ENCODE peak calls at places on chromosome 6, in five cellular contexts. One of them, this sample, is unnamed.

GRCh38 chr6:21935561-21936028 is 342.0 kb downstream of the SOX4 start:
- DNase-seq in HCEC 1CT: peak
- DNase-seq in GM06990: no peak
- DNase-seq in GM03348: peak
- DNase-seq in activated CD4-positive, alpha-beta T cell treated with anti-CD3 and anti-CD28 coated beads, Interleukin-2, amount 50 U/mL, for 24 hours: no peak
- DNase-seq in this sample: peak

GRCh38 chr6:96450082-96450759 is 71.4 kb upstream of the UFL1 start:
- DNase-seq in GM03348: no peak
- DNase-seq in HCEC 1CT: no peak
- DNase-seq in GM06990: no peak
- DNase-seq in activated CD4-positive, alpha-beta T cell treated with anti-CD3 and anti-CD28 coated beads, Interleukin-2, amount 50 U/mL, for 24 hours: no peak
- DNase-seq in this sample: no peak

GRCh38 chr6:166032366-166033171 is 135.1 kb downstream of the TBXT start:
- DNase-seq in GM03348: peak
- DNase-seq in HCEC 1CT: peak
- DNase-seq in activated CD4-positive, alpha-beta T cell treated with anti-CD3 and anti-CD28 coated beads, Interleukin-2, amount 50 U/mL, for 24 hours: no peak
- DNase-seq in GM06990: no peak
- DNase-seq in this sample: peak

GRCh38 chr6:135901776-135902524 is 50.4 kb downstream of the PDE7B start:
- DNase-seq in GM03348: peak
- DNase-seq in GM06990: no peak
- DNase-seq in activated CD4-positive, alpha-beta T cell treated with anti-CD3 and anti-CD28 coated beads, Interleukin-2, amount 50 U/mL, for 24 hours: no peak
- DNase-seq in HCEC 1CT: peak
- DNase-seq in this sample: peak

GRCh38 chr6:168441434-168442391 is 729 bp downstream of the SMOC2 start:
- DNase-seq in activated CD4-positive, alpha-beta T cell treated with anti-CD3 and anti-CD28 coated beads, Interleukin-2, amount 50 U/mL, for 24 hours: no peak
- DNase-seq in GM03348: no peak
- DNase-seq in HCEC 1CT: no peak
- DNase-seq in GM06990: no peak
- DNase-seq in this sample: no peak

GRCh38 chr6:88669475-88669874 is 293.9 kb downstream of the RNGTT start:
- DNase-seq in HCEC 1CT: no peak
- DNase-seq in activated CD4-positive, alpha-beta T cell treated with anti-CD3 and anti-CD28 coated beads, Interleukin-2, amount 50 U/mL, for 24 hours: no peak
- DNase-seq in GM03348: no peak
- DNase-seq in GM06990: no peak
- DNase-seq in this sample: no peak

GRCh38 chr6:34390531-34391013 is 1.9 kb downstream of the NUDT3 start:
- DNase-seq in activated CD4-positive, alpha-beta T cell treated with anti-CD3 and anti-CD28 coated beads, Interleukin-2, amount 50 U/mL, for 24 hours: no peak
- DNase-seq in GM03348: no peak
- DNase-seq in HCEC 1CT: no peak
- DNase-seq in GM06990: no peak
- DNase-seq in this sample: no peak

GRCh38 chr6:100664274-100665040 is 199.7 kb upstream of the SIM1 start:
- DNase-seq in HCEC 1CT: peak
- DNase-seq in activated CD4-positive, alpha-beta T cell treated with anti-CD3 and anti-CD28 coated beads, Interleukin-2, amount 50 U/mL, for 24 hours: no peak
- DNase-seq in GM06990: peak
- DNase-seq in GM03348: peak
- DNase-seq in this sample: peak

GRCh38 chr6:28580484-28580883 is 54.8 kb downstream of the GPX5 start:
- DNase-seq in activated CD4-positive, alpha-beta T cell treated with anti-CD3 and anti-CD28 coated beads, Interleukin-2, amount 50 U/mL, for 24 hours: no peak
- DNase-seq in HCEC 1CT: peak
- DNase-seq in GM06990: no peak
- DNase-seq in GM03348: no peak
- DNase-seq in this sample: no peak

GRCh38 chr6:36605560-36606391 is 11.6 kb downstream of the SRSF3 start:
- DNase-seq in HCEC 1CT: no peak
- DNase-seq in GM06990: no peak
- DNase-seq in GM03348: no peak
- DNase-seq in activated CD4-positive, alpha-beta T cell treated with anti-CD3 and anti-CD28 coated beads, Interleukin-2, amount 50 U/mL, for 24 hours: no peak
- DNase-seq in this sample: peak

GRCh38 chr6:51045548-51045947 is 226.9 kb downstream of the TFAP2B start:
- DNase-seq in GM03348: no peak
- DNase-seq in HCEC 1CT: no peak
- DNase-seq in activated CD4-positive, alpha-beta T cell treated with anti-CD3 and anti-CD28 coated beads, Interleukin-2, amount 50 U/mL, for 24 hours: no peak
- DNase-seq in GM06990: no peak
- DNase-seq in this sample: no peak

GRCh38 chr6:73525546-73526330 is 4.9 kb upstream of the EEF1A1 start:
- DNase-seq in HCEC 1CT: peak
- DNase-seq in GM06990: no peak
- DNase-seq in GM03348: no peak
- DNase-seq in activated CD4-positive, alpha-beta T cell treated with anti-CD3 and anti-CD28 coated beads, Interleukin-2, amount 50 U/mL, for 24 hours: no peak
- DNase-seq in this sample: no peak

GRCh38 chr6:132443206-132443605 is 41.9 kb upstream of the MOXD1 start:
- DNase-seq in activated CD4-positive, alpha-beta T cell treated with anti-CD3 and anti-CD28 coated beads, Interleukin-2, amount 50 U/mL, for 24 hours: no peak
- DNase-seq in HCEC 1CT: peak
- DNase-seq in GM03348: no peak
- DNase-seq in GM06990: no peak
- DNase-seq in this sample: peak

GRCh38 chr6:156953478-156954146 is 176.4 kb downstream of the ARID1B start:
- DNase-seq in GM03348: peak
- DNase-seq in activated CD4-positive, alpha-beta T cell treated with anti-CD3 and anti-CD28 coated beads, Interleukin-2, amount 50 U/mL, for 24 hours: peak
- DNase-seq in HCEC 1CT: peak
- DNase-seq in GM06990: no peak
- DNase-seq in this sample: peak

GRCh38 chr6:18388942-18389341 is 1.8 kb downstream of the RNF144B start:
- DNase-seq in activated CD4-positive, alpha-beta T cell treated with anti-CD3 and anti-CD28 coated beads, Interleukin-2, amount 50 U/mL, for 24 hours: no peak
- DNase-seq in GM03348: peak
- DNase-seq in GM06990: no peak
- DNase-seq in HCEC 1CT: peak
- DNase-seq in this sample: peak

GRCh38 chr6:157216570-157216969 is 106.7 kb downstream of the TMEM242 start:
- DNase-seq in HCEC 1CT: no peak
- DNase-seq in activated CD4-positive, alpha-beta T cell treated with anti-CD3 and anti-CD28 coated beads, Interleukin-2, amount 50 U/mL, for 24 hours: no peak
- DNase-seq in GM03348: no peak
- DNase-seq in GM06990: no peak
- DNase-seq in this sample: no peak

GRCh38 chr6:14658909-14659561 is 541.5 kb downstream of the CD83 start:
- DNase-seq in GM06990: no peak
- DNase-seq in HCEC 1CT: no peak
- DNase-seq in activated CD4-positive, alpha-beta T cell treated with anti-CD3 and anti-CD28 coated beads, Interleukin-2, amount 50 U/mL, for 24 hours: no peak
- DNase-seq in GM03348: peak
- DNase-seq in this sample: peak

GRCh38 chr6:37208793-37209192 is 38.8 kb downstream of the PIM1 start:
- DNase-seq in activated CD4-positive, alpha-beta T cell treated with anti-CD3 and anti-CD28 coated beads, Interleukin-2, amount 50 U/mL, for 24 hours: no peak
- DNase-seq in GM06990: no peak
- DNase-seq in GM03348: no peak
- DNase-seq in HCEC 1CT: no peak
- DNase-seq in this sample: no peak

GRCh38 chr6:56400273-56400672 is 152.9 kb upstream of the COL21A1 start:
- DNase-seq in GM06990: no peak
- DNase-seq in activated CD4-positive, alpha-beta T cell treated with anti-CD3 and anti-CD28 coated beads, Interleukin-2, amount 50 U/mL, for 24 hours: no peak
- DNase-seq in GM03348: no peak
- DNase-seq in HCEC 1CT: no peak
- DNase-seq in this sample: no peak

GRCh38 chr6:76697585-76697984 is 625.1 kb upstream of the IMPG1 start:
- DNase-seq in GM03348: no peak
- DNase-seq in GM06990: no peak
- DNase-seq in HCEC 1CT: peak
- DNase-seq in activated CD4-positive, alpha-beta T cell treated with anti-CD3 and anti-CD28 coated beads, Interleukin-2, amount 50 U/mL, for 24 hours: no peak
- DNase-seq in this sample: peak

GRCh38 chr6:149951096-149951495 is 9.3 kb downstream of the ULBP2 start:
- DNase-seq in GM03348: no peak
- DNase-seq in activated CD4-positive, alpha-beta T cell treated with anti-CD3 and anti-CD28 coated beads, Interleukin-2, amount 50 U/mL, for 24 hours: no peak
- DNase-seq in HCEC 1CT: no peak
- DNase-seq in GM06990: no peak
- DNase-seq in this sample: no peak

GRCh38 chr6:33702345-33702977 is 9.0 kb downstream of the UQCC2 start:
- DNase-seq in GM06990: no peak
- DNase-seq in HCEC 1CT: peak
- DNase-seq in GM03348: peak
- DNase-seq in activated CD4-positive, alpha-beta T cell treated with anti-CD3 and anti-CD28 coated beads, Interleukin-2, amount 50 U/mL, for 24 hours: no peak
- DNase-seq in this sample: peak

GRCh38 chr6:126148853-126149252 is 162.5 kb downstream of the TRMT11 start:
- DNase-seq in HCEC 1CT: no peak
- DNase-seq in activated CD4-positive, alpha-beta T cell treated with anti-CD3 and anti-CD28 coated beads, Interleukin-2, amount 50 U/mL, for 24 hours: no peak
- DNase-seq in GM03348: no peak
- DNase-seq in GM06990: no peak
- DNase-seq in this sample: no peak

GRCh38 chr6:47733879-47734558 is 35.6 kb downstream of the ADGRF4 start:
- DNase-seq in activated CD4-positive, alpha-beta T cell treated with anti-CD3 and anti-CD28 coated beads, Interleukin-2, amount 50 U/mL, for 24 hours: no peak
- DNase-seq in GM03348: no peak
- DNase-seq in GM06990: peak
- DNase-seq in HCEC 1CT: peak
- DNase-seq in this sample: no peak

GRCh38 chr6:89555751-89556150 is 82.8 kb downstream of the LYRM2 start:
- DNase-seq in GM06990: no peak
- DNase-seq in HCEC 1CT: no peak
- DNase-seq in GM03348: no peak
- DNase-seq in activated CD4-positive, alpha-beta T cell treated with anti-CD3 and anti-CD28 coated beads, Interleukin-2, amount 50 U/mL, for 24 hours: no peak
- DNase-seq in this sample: no peak

GRCh38 chr6:145148392-145149175 is 586.7 kb downstream of the EPM2A start:
- DNase-seq in HCEC 1CT: peak
- DNase-seq in GM03348: peak
- DNase-seq in GM06990: no peak
- DNase-seq in activated CD4-positive, alpha-beta T cell treated with anti-CD3 and anti-CD28 coated beads, Interleukin-2, amount 50 U/mL, for 24 hours: no peak
- DNase-seq in this sample: peak

GRCh38 chr6:24702720-24703282 is 16.2 kb downstream of the C6orf62 start:
- DNase-seq in GM03348: no peak
- DNase-seq in activated CD4-positive, alpha-beta T cell treated with anti-CD3 and anti-CD28 coated beads, Interleukin-2, amount 50 U/mL, for 24 hours: no peak
- DNase-seq in HCEC 1CT: no peak
- DNase-seq in GM06990: no peak
- DNase-seq in this sample: no peak

GRCh38 chr6:47836639-47837038 is 54.8 kb downstream of the OPN5 start:
- DNase-seq in HCEC 1CT: no peak
- DNase-seq in GM03348: no peak
- DNase-seq in activated CD4-positive, alpha-beta T cell treated with anti-CD3 and anti-CD28 coated beads, Interleukin-2, amount 50 U/mL, for 24 hours: no peak
- DNase-seq in GM06990: peak
- DNase-seq in this sample: no peak

GRCh38 chr6:94289131-94289530 is 869.8 kb upstream of the EPHA7 start:
- DNase-seq in HCEC 1CT: no peak
- DNase-seq in GM06990: no peak
- DNase-seq in activated CD4-positive, alpha-beta T cell treated with anti-CD3 and anti-CD28 coated beads, Interleukin-2, amount 50 U/mL, for 24 hours: no peak
- DNase-seq in GM03348: no peak
- DNase-seq in this sample: no peak

GRCh38 chr6:44704240-44705150 is 317.0 kb downstream of the CDC5L start:
- DNase-seq in activated CD4-positive, alpha-beta T cell treated with anti-CD3 and anti-CD28 coated beads, Interleukin-2, amount 50 U/mL, for 24 hours: peak
- DNase-seq in GM03348: no peak
- DNase-seq in HCEC 1CT: no peak
- DNase-seq in GM06990: peak
- DNase-seq in this sample: no peak

GRCh38 chr6:12223383-12223782 is 66.8 kb upstream of the EDN1 start:
- DNase-seq in GM06990: no peak
- DNase-seq in GM03348: no peak
- DNase-seq in activated CD4-positive, alpha-beta T cell treated with anti-CD3 and anti-CD28 coated beads, Interleukin-2, amount 50 U/mL, for 24 hours: no peak
- DNase-seq in HCEC 1CT: no peak
- DNase-seq in this sample: no peak

GRCh38 chr6:14665827-14666724 is 548.5 kb downstream of the CD83 start:
- DNase-seq in activated CD4-positive, alpha-beta T cell treated with anti-CD3 and anti-CD28 coated beads, Interleukin-2, amount 50 U/mL, for 24 hours: no peak
- DNase-seq in GM06990: peak
- DNase-seq in HCEC 1CT: peak
- DNase-seq in GM03348: peak
- DNase-seq in this sample: peak

This sample was measured in EL.